ENCODE peak calls at places on chromosomes 5 and 9, in nine cellular contexts. J is lower lobe of right lung, V is small intestine, P is thoracic aorta, I is GM12865, E is cardiac fibroblast, G is psoas muscle, U is fibroblast of lung, M is left ventricle myocardium inferior. Q is an unnamed sample.

GRCh38 chr5:39102684-39103155 is 28.5 kb upstream of the RICTOR start:
- DNase-seq in J (no peak), V (no peak), P (no peak), I (no peak), E (peak; percentile 63), G (no peak), U (peak; percentile 18), M (no peak), Q (peak; percentile 27)

GRCh38 chr5:16502866-16503265 is 37.3 kb upstream of the ZNF622 start:
- DNase-seq in J (no peak), V (no peak), P (no peak), I (no peak), E (peak; percentile 34), G (no peak), U (peak; percentile 20), M (no peak), Q (peak; percentile 52)

GRCh38 chr5:121949885-121950284 is 11.9 kb upstream of the SRFBP1 start:
- DNase-seq in J (no peak), V (peak; percentile 62), P (no peak), I (peak; percentile 31), E (peak; percentile 74), G (no peak), U (peak; percentile 36), M (no peak), Q (peak; percentile 79)

GRCh38 chr5:73950441-73950873 is 324.5 kb downstream of the ARHGEF28 start:
- DNase-seq in J (no peak), V (no peak), P (no peak), I (no peak), E (no peak), G (no peak), U (peak; percentile 43), M (no peak), Q (no peak)

GRCh38 chr5:17127743-17128231 is 89.6 kb upstream of the BASP1 start:
- DNase-seq in J (no peak), V (no peak), P (no peak), I (no peak), E (peak; percentile 94), G (no peak), U (peak; percentile 92), M (no peak), Q (peak; percentile 88)

GRCh38 chr5:63070001-63070400 is 491.4 kb downstream of the LRRC70 start:
- DNase-seq in J (no peak), V (no peak), P (no peak), I (no peak), E (no peak), G (no peak), U (no peak), M (no peak), Q (no peak)

GRCh38 chr5:124289641-124290201 is 456.7 kb downstream of the ZNF608 start:
- DNase-seq in J (peak; percentile 44), V (peak; percentile 26), P (no peak), I (peak; percentile 22), E (no peak), G (no peak), U (no peak), M (no peak), Q (no peak)

GRCh38 chr5:170752257-170753215 is 31.0 kb upstream of the GABRP start:
- DNase-seq in J (no peak), V (peak; percentile 35), P (no peak), I (no peak), E (no peak), G (no peak), U (no peak), M (no peak), Q (peak; percentile 18)

GRCh38 chr5:172503925-172504730 is 49.8 kb upstream of the SH3PXD2B start:
- DNase-seq in J (no peak), V (peak; percentile 27), P (no peak), I (no peak), E (no peak), G (peak; percentile 85), U (peak; percentile 31), M (peak; percentile 85), Q (no peak)

GRCh38 chr5:55062039-55062779 is 38.2 kb downstream of the GZMK start:
- DNase-seq in J (no peak), V (peak; percentile 45), P (no peak), I (peak; percentile 23), E (no peak), G (no peak), U (no peak), M (no peak), Q (no peak)

GRCh38 chr5:130743091-130743490 is 422.0 kb downstream of the HINT1 start:
- DNase-seq in J (no peak), V (no peak), P (no peak), I (no peak), E (no peak), G (no peak), U (no peak), M (no peak), Q (no peak)

GRCh38 chr9:134168731-134169130 is 4.4 kb upstream of the RNU6ATAC start:
- DNase-seq in J (no peak), V (peak; percentile 72), P (no peak), I (no peak), E (no peak), G (no peak), U (no peak), M (no peak), Q (peak; percentile 39)

GRCh38 chr5:10590226-10591047 is 26.6 kb downstream of the ANKRD33B start:
- DNase-seq in J (no peak), V (no peak), P (no peak), I (no peak), E (peak; percentile 75), G (no peak), U (peak; percentile 77), M (no peak), Q (no peak)

GRCh38 chr9:110842169-110842568 is 173.6 kb downstream of the MUSK start:
- DNase-seq in J (no peak), V (peak; percentile 47), P (no peak), I (peak; percentile 57), E (no peak), G (no peak), U (peak; percentile 84), M (no peak), Q (no peak)

GRCh38 chr5:124180523-124181461 is 565.6 kb downstream of the ZNF608 start:
- DNase-seq in J (no peak), V (peak; percentile 37), P (no peak), I (no peak), E (no peak), G (no peak), U (peak; percentile 75), M (no peak), Q (no peak)

GRCh38 chr5:77641397-77641943 is 3.0 kb upstream of the OTP start:
- DNase-seq in J (no peak), V (no peak), P (no peak), I (no peak), E (no peak), G (no peak), U (no peak), M (no peak), Q (no peak)

GRCh38 chr5:119315516-119315949 is 40.3 kb upstream of the TNFAIP8 start:
- DNase-seq in J (no peak), V (peak; percentile 40), P (no peak), I (peak; percentile 85), E (peak; percentile 46), G (no peak), U (no peak), M (no peak), Q (peak; percentile 71)

GRCh38 chr5:89303033-89303480 is 420.1 kb upstream of the MEF2C start:
- DNase-seq in J (no peak), V (no peak), P (no peak), I (peak; percentile 90), E (no peak), G (no peak), U (no peak), M (no peak), Q (no peak)
- H3K4me3 ChIP-seq in J (no peak overlapping the region), V (no peak overlapping the region), P (no peak overlapping the region), I (peak overlapping the region; percentile 49), E (no peak overlapping the region), G (no peak overlapping the region), U (no peak overlapping the region), M (no peak overlapping the region), Q (no peak overlapping the region)

GRCh38 chr5:68260455-68260854 is 44.9 kb downstream of the PIK3R1 start:
- DNase-seq in J (no peak), V (no peak), P (no peak), I (peak; percentile 35), E (peak; percentile 29), G (no peak), U (no peak), M (no peak), Q (no peak)
- H3K4me3 ChIP-seq in J (no peak overlapping the region), V (no peak overlapping the region), P (no peak overlapping the region), I (no peak overlapping the region), E (no peak overlapping the region), G (no peak overlapping the region), U (no peak overlapping the region), M (no peak overlapping the region), Q (no peak overlapping the region)

DNA sequence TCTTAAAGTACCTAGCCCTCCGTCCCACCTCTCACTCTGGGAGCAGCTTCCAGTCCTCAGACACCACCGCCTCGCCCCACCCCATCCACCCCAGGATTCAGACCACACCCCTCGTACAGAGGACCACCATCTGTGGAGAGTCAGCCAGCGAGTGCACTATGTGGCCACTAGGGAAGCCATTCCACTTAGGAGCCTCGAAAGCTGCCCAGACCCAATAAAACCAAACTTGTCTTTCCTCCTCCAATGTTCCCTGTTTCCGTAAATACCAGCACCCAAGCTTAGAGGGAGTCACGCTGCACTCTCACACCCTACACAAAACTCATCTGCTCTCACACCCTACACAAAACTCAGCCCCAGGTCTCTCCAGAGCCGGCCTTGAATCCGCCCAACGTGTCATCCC is 1.9 kb downstream of the GCNT4 start:
- DNase-seq in J (no peak), V (peak; percentile 9), P (no peak), I (peak; percentile 18), E (peak; percentile 35), G (no peak), U (no peak), M (no peak), Q (peak; percentile 52)
- H3K4me3 ChIP-seq in J (no peak overlapping the region), V (no peak overlapping the region), P (no peak overlapping the region), I (no peak overlapping the region), E (no peak overlapping the region), G (no peak overlapping the region), U (no peak overlapping the region), M (no peak overlapping the region), Q (no peak overlapping the region)

GRCh38 chr5:106849266-106849665 is 821.5 kb downstream of the EFNA5 start:
- DNase-seq in J (no peak), V (no peak), P (no peak), I (no peak), E (no peak), G (no peak), U (no peak), M (no peak), Q (no peak)

GRCh38 chr5:106843812-106844416 is 826.8 kb downstream of the EFNA5 start:
- DNase-seq in J (no peak), V (peak; percentile 23), P (no peak), I (peak; percentile 15), E (peak; percentile 27), G (no peak), U (peak; percentile 19), M (no peak), Q (peak; percentile 64)
- H3K4me3 ChIP-seq in J (no peak overlapping the region), V (no peak overlapping the region), P (no peak overlapping the region), I (no peak overlapping the region), E (no peak overlapping the region), G (no peak overlapping the region), U (no peak overlapping the region), M (no peak overlapping the region), Q (no peak overlapping the region)

Q was measured in choroid plexus epithelial cell.